ENCODE peak calls at places on chromosomes 16 and 17, in six cellular contexts. U is NCI-H460, T is T-helper 1 cell, Z is hypothalamus, S is endodermal cell, H is fibroblast of the conjunctiva. A is an unnamed sample.

GRCh38 chr17:36132421-36132831 is 28.8 kb downstream of the CCL4 start:
- DNase-seq in U (no peak), T (no peak), Z (no peak), S (no peak), H (no peak), A (no peak)

GRCh38 chr16:87806608-87807546 is 41.1 kb upstream of the KLHDC4 start:
- DNase-seq in U (peak; percentile 89), T (peak; percentile 90), Z (peak; percentile 21), S (peak; percentile 75), H (peak; percentile 90), A (no peak)

GRCh38 chr16:83952587-83952939 is 477 bp upstream of the OSGIN1 start:
- DNase-seq in U (peak; percentile 62), T (no peak), Z (no peak), S (no peak), H (peak; percentile 38), A (no peak)

GRCh38 chr16:72242757-72243156 is 70.8 kb upstream of the PMFBP1 start:
- DNase-seq in U (no peak), T (no peak), Z (no peak), S (no peak), H (no peak), A (no peak)

GRCh38 chr17:35257080-35257701 is 14.3 kb downstream of the SLFN5 start:
- DNase-seq in U (peak; percentile 82), T (no peak), Z (no peak), S (peak; percentile 20), H (peak; percentile 53), A (peak; percentile 37)

GRCh38 chr16:64791756-64792155 is 330.1 kb downstream of the CDH11 start:
- DNase-seq in U (no peak), T (no peak), Z (no peak), S (no peak), H (no peak), A (no peak)

GRCh38 chr17:2275722-2276121 is 27.9 kb downstream of the SMG6 start:
- DNase-seq in U (no peak), T (no peak), Z (no peak), S (no peak), H (no peak), A (no peak)

GRCh38 chr17:43900183-43900857 is 7.0 kb downstream of the MPP2 start:
- DNase-seq in U (peak; percentile 86), T (peak; percentile 80), Z (peak; percentile 90), S (peak; percentile 99), H (peak; percentile 42), A (peak; percentile 83)

GRCh38 chr17:33947762-33948161 is 307.3 kb upstream of the CCL2 start:
- DNase-seq in U (no peak), T (no peak), Z (no peak), S (no peak), H (no peak), A (no peak)

GRCh38 chr17:81049372-81049911 is 14.5 kb downstream of the BAIAP2 start:
- DNase-seq in U (no peak), T (no peak), Z (no peak), S (no peak), H (no peak), A (no peak)

GRCh38 chr16:88141580-88141979 is 190.3 kb downstream of the BANP start:
- DNase-seq in U (no peak), T (no peak), Z (no peak), S (no peak), H (no peak), A (no peak)

GRCh38 chr17:80862341-80862969 is 129.2 kb upstream of the CHMP6 start:
- DNase-seq in U (no peak), T (no peak), Z (no peak), S (no peak), H (no peak), A (no peak)

GRCh38 chr16:85699628-85700027 is 10.9 kb upstream of the GINS2 start:
- DNase-seq in U (no peak), T (no peak), Z (no peak), S (no peak), H (no peak), A (no peak)